ENCODE peak calls at places on chromosomes 7 and 10, in seven cellular contexts. F is PC-3, C is uterus, G is A673, N is Peyer's patch, R is transverse colon, L is tibial artery. Y is an unnamed sample.

GRCh38 chr10:26464632-26465280 is 26.6 kb downstream of the APBB1IP start:
- DNase-seq in L (no peak), N (no peak), F (no peak), C (no peak), G (no peak), R (no peak), Y (no peak)

GRCh38 chr7:66642932-66643331 is 14.3 kb downstream of the KCTD7 start:
- DNase-seq in F (no peak), C (no peak), G (no peak), N (no peak), R (no peak), L (no peak), Y (no peak)

GRCh38 chr10:121553455-121553854 is 44.8 kb downstream of the FGFR2 start:
- DNase-seq in F (no peak), C (no peak), G (no peak), N (no peak), L (no peak), R (no peak), Y (no peak)

GRCh38 chr7:101507791-101508252 is 121.3 kb downstream of the MYL10 start:
- DNase-seq in L (no peak), R (peak; percentile 14), G (peak; percentile 86), N (peak; percentile 19), F (peak; percentile 64), C (peak; percentile 23), Y (peak; percentile 48)

GRCh38 chr7:92698237-92698841 is 108.1 kb upstream of the FAM133B start:
- DNase-seq in L (no peak), G (peak; percentile 48), C (peak; percentile 37), N (no peak), R (peak; percentile 25), F (no peak), Y (peak; percentile 56)

GRCh38 chr7:17369686-17370426 is 71.4 kb downstream of the AHR start:
- DNase-seq in C (peak; percentile 24), G (peak; percentile 79), F (peak; percentile 76), L (no peak), N (no peak), R (no peak), Y (no peak)

GRCh38 chr10:119206603-119207366 is 586 bp upstream of the GRK5 start:
- DNase-seq in R (peak; percentile 70), L (peak; percentile 70), F (peak; percentile 68), G (peak; percentile 88), N (peak; percentile 69), C (peak; percentile 75), Y (peak; percentile 66)

GRCh38 chr10:59805043-59805442 is 51.8 kb upstream of the MRLN start:
- DNase-seq in G (peak; percentile 41), N (no peak), R (peak; percentile 67), F (peak; percentile 71), L (no peak), C (peak; percentile 36), Y (peak; percentile 79)

GRCh38 chr10:87921934-87922688 is 58.7 kb downstream of the PTEN start:
- DNase-seq in R (no peak), F (no peak), G (peak; percentile 22), L (no peak), C (no peak), N (no peak), Y (no peak)

GRCh38 chr10:124562425-124563060 is 100.9 kb downstream of the LHPP start:
- DNase-seq in G (no peak), F (peak; percentile 55), C (no peak), L (no peak), R (no peak), N (no peak), Y (no peak)

GRCh38 chr10:48769706-48770105 is 85.0 kb downstream of the WDFY4 start:
- DNase-seq in R (no peak), N (no peak), C (no peak), G (no peak), L (no peak), F (no peak), Y (no peak)

GRCh38 chr7:88361357-88361756 is 54.7 kb upstream of the STEAP4 start:
- DNase-seq in L (no peak), R (no peak), C (no peak), F (no peak), G (no peak), N (no peak), Y (no peak)

GRCh38 chr7:47734287-47734948 is 152.5 kb upstream of the TNS3 start:
- DNase-seq in F (no peak), N (no peak), G (no peak), R (no peak), L (no peak), C (no peak), Y (no peak)

GRCh38 chr7:103983201-103983977 is 6.1 kb downstream of the RELN start:
- DNase-seq in C (no peak), L (no peak), R (no peak), N (no peak), F (no peak), G (no peak), Y (no peak)

GRCh38 chr7:103985565-103986126 is 3.8 kb downstream of the RELN start:
- DNase-seq in R (no peak), G (no peak), N (no peak), L (no peak), C (no peak), F (no peak), Y (no peak)

GRCh38 chr7:103984050-103984449 is 5.4 kb downstream of the RELN start:
- DNase-seq in C (no peak), L (no peak), R (no peak), N (no peak), G (no peak), F (no peak), Y (no peak)

DNA sequence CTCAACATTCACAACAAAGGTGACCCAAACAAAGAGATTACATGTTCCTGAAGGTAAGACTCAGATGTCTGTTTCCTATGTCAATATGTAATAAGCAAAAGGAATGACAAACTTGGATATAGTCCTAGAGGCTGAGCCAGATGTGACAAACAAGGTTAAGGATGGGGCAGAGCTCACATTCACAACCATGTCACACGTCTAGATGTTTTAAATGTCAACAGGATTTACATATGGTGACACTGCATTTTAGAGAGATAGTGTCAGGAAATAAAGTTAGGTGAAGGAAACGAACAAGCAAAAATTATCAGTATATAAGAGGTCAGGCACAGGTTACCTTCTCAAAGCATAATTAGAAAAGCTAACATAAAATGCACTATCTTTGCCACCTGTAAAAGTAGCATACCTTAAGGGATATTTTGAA is 8.4 kb downstream of the RELN start:
- DNase-seq in G (no peak), F (no peak), C (no peak), R (no peak), N (no peak), L (no peak), Y (no peak)
- TF ChIP-seq CTCF in G (no peak), F (no peak), C (no peak), R (no peak), N (no peak), L (no peak), Y (no peak)

GRCh38 chr10:129814681-129815646 is 149.1 kb downstream of the EBF3 start:
- DNase-seq in R (no peak), C (no peak), N (no peak), L (no peak), G (no peak), F (peak; percentile 4), Y (no peak)
- H3K27ac ChIP-seq in R (no peak overlapping the region), C (no peak overlapping the region), N (no peak overlapping the region), L (no peak overlapping the region), G (no peak overlapping the region), F (no peak overlapping the region), Y (no peak overlapping the region)

DNA sequence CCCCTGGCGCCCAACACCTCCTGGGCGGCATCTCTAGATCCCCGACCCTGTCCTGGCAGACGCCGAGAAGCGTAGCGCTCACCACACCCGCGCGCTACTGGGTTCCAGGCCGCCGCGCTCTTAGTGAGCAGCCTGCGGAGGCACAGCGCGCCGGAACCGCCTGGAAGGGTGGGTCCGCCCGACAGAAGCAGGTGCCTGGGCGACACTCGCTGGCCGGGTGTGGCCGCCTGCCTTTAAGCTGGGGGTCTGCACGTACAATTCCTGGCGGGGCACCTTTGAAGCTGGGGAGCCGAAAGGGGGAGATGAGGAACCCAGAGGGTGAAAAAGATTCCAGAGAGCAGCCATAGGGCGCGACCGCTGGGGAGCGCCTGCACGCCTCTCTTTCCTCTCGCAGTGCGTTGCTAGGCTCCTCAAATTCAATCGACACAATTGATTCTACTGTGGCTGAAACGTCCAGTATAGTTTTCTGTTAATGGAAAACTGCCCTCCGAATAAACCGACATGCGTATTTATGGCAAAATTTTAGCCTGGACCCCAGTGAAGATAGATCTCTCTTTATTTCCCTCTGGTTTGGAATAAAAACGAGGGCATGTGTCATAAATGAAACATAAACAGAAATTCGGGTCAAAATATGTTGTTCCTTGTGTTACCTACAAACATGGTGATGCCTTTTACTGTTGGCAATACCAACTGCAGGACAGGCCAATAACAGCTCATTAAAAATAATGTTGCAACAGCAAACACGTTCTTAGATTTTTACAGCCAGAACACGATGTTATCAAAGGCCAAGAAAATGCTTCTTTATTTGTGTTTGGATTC is 4.6 kb downstream of the HMX3 start:
- DNase-seq in R (no peak), C (no peak), G (no peak), F (no peak), L (no peak), N (no peak), Y (no peak)
- TF ChIP-seq CTCF in R (no peak), C (no peak), G (peak; percentile 15), F (peak; percentile 24), L (no peak), N (no peak), Y (no peak)

GRCh38 chr10:110723224-110723891 is 79.2 kb downstream of the RBM20 start:
- DNase-seq in R (no peak), N (no peak), L (no peak), F (no peak), G (peak; percentile 22), C (no peak), Y (no peak)

GRCh38 chr10:110724116-110724701 is 80.1 kb downstream of the RBM20 start:
- DNase-seq in C (no peak), L (no peak), F (no peak), R (no peak), N (no peak), G (no peak), Y (no peak)

GRCh38 chr10:110724937-110725336 is 80.8 kb downstream of the RBM20 start:
- DNase-seq in R (no peak), L (no peak), G (no peak), C (no peak), N (no peak), F (no peak), Y (no peak)

GRCh38 chr10:110730345-110731055 is 86.4 kb downstream of the RBM20 start:
- DNase-seq in C (no peak), N (no peak), F (no peak), L (no peak), G (no peak), R (no peak), Y (peak; percentile 34)

DNA sequence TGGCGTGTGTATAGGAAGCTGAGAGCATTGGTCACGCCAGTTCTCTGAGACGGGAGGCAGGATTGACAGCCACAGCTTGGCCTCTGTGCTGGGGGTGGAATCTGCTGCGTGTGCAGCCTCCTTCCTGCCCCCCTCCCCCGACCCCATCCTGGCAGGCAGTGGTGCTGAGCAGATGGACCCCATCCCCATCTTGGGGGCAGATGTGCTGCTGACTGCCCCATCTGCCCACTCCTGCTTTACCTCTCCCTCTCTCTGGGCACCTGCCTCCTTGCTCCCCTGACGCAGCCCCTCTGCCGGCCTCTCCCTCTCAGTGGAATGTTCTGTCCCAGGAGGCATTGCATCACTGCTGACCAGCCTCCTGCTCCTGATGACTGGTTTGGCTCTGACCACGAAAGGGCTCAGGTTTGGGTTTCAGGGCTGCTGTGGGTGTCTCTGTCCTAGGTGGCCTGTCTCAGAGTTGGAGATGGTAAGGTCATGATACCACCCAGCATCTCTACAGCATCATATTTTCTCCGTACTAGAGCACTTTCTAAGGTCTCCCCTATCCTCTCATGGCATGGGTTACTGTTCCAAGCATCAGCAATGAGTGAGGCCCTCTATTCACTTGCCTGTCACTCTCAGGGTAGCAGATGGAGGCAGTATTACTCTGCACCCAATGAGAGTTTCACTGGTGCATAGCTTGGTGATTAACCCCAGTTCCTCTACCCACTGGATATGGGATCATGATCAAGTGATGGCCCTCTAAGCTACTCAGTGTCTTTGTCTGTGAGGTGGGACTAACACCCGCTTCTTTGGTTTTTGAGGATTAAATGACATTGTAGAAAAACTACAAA is 81.9 kb downstream of the RBM20 start:
- DNase-seq in R (no peak), N (no peak), L (no peak), C (no peak), F (no peak), G (no peak), Y (no peak)
- H3K27ac ChIP-seq in R (no peak overlapping the region), N (no peak overlapping the region), L (no peak overlapping the region), C (no peak overlapping the region), F (no peak overlapping the region), G (no peak overlapping the region), Y (no peak overlapping the region)